ENCODE peak calls at places on chromosome 18, in eight cellular contexts. One of them, this sample, is unnamed.
A peak's percentile ranks its signal among the peaks of the same experiment; 100 is the strongest.

GRCh38 chr18:3450358-3451107 is 561 bp downstream of the TGIF1 start:
- DNase-seq in A549: no peak
- DNase-seq in tibial nerve: peak; percentile 47
- DNase-seq in stomach: peak; percentile 71
- DNase-seq in breast epithelium: peak; percentile 68
- DNase-seq in IMR-90: peak; percentile 73
- DNase-seq in gastrocnemius medialis: peak; percentile 57
- DNase-seq in testis: peak; percentile 80
- DNase-seq in this sample: peak; percentile 60

GRCh38 chr18:22214731-22215528 is 45.5 kb downstream of the GATA6 start:
- DNase-seq in testis: no peak
- DNase-seq in gastrocnemius medialis: no peak
- DNase-seq in breast epithelium: no peak
- DNase-seq in A549: no peak
- DNase-seq in stomach: no peak
- DNase-seq in IMR-90: peak; percentile 57
- DNase-seq in tibial nerve: no peak
- DNase-seq in this sample: no peak

GRCh38 chr18:45588284-45588683 is 27.0 kb upstream of the SLC14A2 start:
- DNase-seq in gastrocnemius medialis: no peak
- DNase-seq in stomach: no peak
- DNase-seq in breast epithelium: no peak
- DNase-seq in IMR-90: peak; percentile 56
- DNase-seq in A549: no peak
- DNase-seq in testis: peak; percentile 43
- DNase-seq in tibial nerve: no peak
- DNase-seq in this sample: no peak

GRCh38 chr18:34729264-34729663 is 19.2 kb downstream of the DTNA start:
- DNase-seq in IMR-90: no peak
- DNase-seq in testis: peak; percentile 14
- DNase-seq in gastrocnemius medialis: no peak
- DNase-seq in A549: peak; percentile 10
- DNase-seq in stomach: no peak
- DNase-seq in tibial nerve: no peak
- DNase-seq in breast epithelium: no peak
- DNase-seq in this sample: no peak

GRCh38 chr18:37230762-37231161 is 334.8 kb downstream of the CELF4 start:
- DNase-seq in gastrocnemius medialis: no peak
- DNase-seq in testis: no peak
- DNase-seq in A549: no peak
- DNase-seq in tibial nerve: no peak
- DNase-seq in stomach: no peak
- DNase-seq in IMR-90: no peak
- DNase-seq in breast epithelium: no peak
- DNase-seq in this sample: no peak

GRCh38 chr18:4353853-4354418 is 101.2 kb downstream of the DLGAP1 start:
- DNase-seq in breast epithelium: no peak
- DNase-seq in stomach: no peak
- DNase-seq in gastrocnemius medialis: no peak
- DNase-seq in tibial nerve: no peak
- DNase-seq in A549: no peak
- DNase-seq in IMR-90: no peak
- DNase-seq in testis: no peak
- DNase-seq in this sample: no peak

GRCh38 chr18:13266208-13267100 is 47.9 kb downstream of the LDLRAD4 start:
- DNase-seq in stomach: no peak
- DNase-seq in testis: no peak
- DNase-seq in IMR-90: no peak
- DNase-seq in breast epithelium: peak; percentile 71
- DNase-seq in tibial nerve: no peak
- DNase-seq in A549: no peak
- DNase-seq in gastrocnemius medialis: no peak
- DNase-seq in this sample: no peak

GRCh38 chr18:54787098-54787497 is 41.2 kb upstream of the RAB27B start:
- DNase-seq in A549: no peak
- DNase-seq in tibial nerve: no peak
- DNase-seq in gastrocnemius medialis: no peak
- DNase-seq in IMR-90: no peak
- DNase-seq in breast epithelium: no peak
- DNase-seq in stomach: peak; percentile 61
- DNase-seq in testis: no peak
- DNase-seq in this sample: no peak

GRCh38 chr18:24128700-24129099 is 10.2 kb upstream of the CABYR start:
- DNase-seq in gastrocnemius medialis: no peak
- DNase-seq in A549: no peak
- DNase-seq in testis: no peak
- DNase-seq in IMR-90: peak; percentile 37
- DNase-seq in tibial nerve: no peak
- DNase-seq in breast epithelium: no peak
- DNase-seq in stomach: no peak
- DNase-seq in this sample: no peak

GRCh38 chr18:53153800-53154199 is 813.8 kb downstream of the DCC start:
- DNase-seq in tibial nerve: no peak
- DNase-seq in stomach: no peak
- DNase-seq in testis: no peak
- DNase-seq in breast epithelium: no peak
- DNase-seq in A549: no peak
- DNase-seq in IMR-90: no peak
- DNase-seq in gastrocnemius medialis: no peak
- DNase-seq in this sample: no peak

GRCh38 chr18:76426738-76427305 is 68.2 kb downstream of the ZNF516 start:
- DNase-seq in testis: peak; percentile 70
- DNase-seq in tibial nerve: no peak
- DNase-seq in breast epithelium: no peak
- DNase-seq in IMR-90: no peak
- DNase-seq in gastrocnemius medialis: no peak
- DNase-seq in A549: peak; percentile 34
- DNase-seq in stomach: peak; percentile 40
- DNase-seq in this sample: peak; percentile 49

GRCh38 chr18:8400193-8400752 is 209.0 kb upstream of the RAB12 start:
- DNase-seq in IMR-90: no peak
- DNase-seq in stomach: no peak
- DNase-seq in A549: no peak
- DNase-seq in breast epithelium: no peak
- DNase-seq in testis: no peak
- DNase-seq in tibial nerve: no peak
- DNase-seq in gastrocnemius medialis: no peak
- DNase-seq in this sample: no peak

GRCh38 chr18:75551071-75551470 is 123.6 kb upstream of the SMIM21 start:
- DNase-seq in tibial nerve: no peak
- DNase-seq in breast epithelium: no peak
- DNase-seq in testis: peak; percentile 23
- DNase-seq in IMR-90: no peak
- DNase-seq in stomach: no peak
- DNase-seq in gastrocnemius medialis: no peak
- DNase-seq in A549: no peak
- DNase-seq in this sample: no peak

GRCh38 chr18:78977627-78978271 is 1.9 kb upstream of the SALL3 start:
- DNase-seq in breast epithelium: no peak
- DNase-seq in stomach: no peak
- DNase-seq in tibial nerve: no peak
- DNase-seq in IMR-90: no peak
- DNase-seq in A549: no peak
- DNase-seq in gastrocnemius medialis: no peak
- DNase-seq in testis: no peak
- DNase-seq in this sample: no peak

GRCh38 chr18:74609535-74609934 is 11.9 kb downstream of the ZNF407 start:
- DNase-seq in tibial nerve: no peak
- DNase-seq in IMR-90: peak; percentile 96
- DNase-seq in A549: no peak
- DNase-seq in gastrocnemius medialis: no peak
- DNase-seq in stomach: no peak
- DNase-seq in testis: no peak
- DNase-seq in breast epithelium: no peak
- DNase-seq in this sample: no peak

GRCh38 chr18:10378688-10379465 is 75.6 kb upstream of the APCDD1 start:
- DNase-seq in gastrocnemius medialis: no peak
- DNase-seq in breast epithelium: no peak
- DNase-seq in testis: no peak
- DNase-seq in tibial nerve: no peak
- DNase-seq in stomach: no peak
- DNase-seq in IMR-90: peak; percentile 78
- DNase-seq in A549: no peak
- DNase-seq in this sample: no peak

GRCh38 chr18:43931439-43931838 is 654.1 kb upstream of the SYT4 start:
- DNase-seq in A549: no peak
- DNase-seq in breast epithelium: no peak
- DNase-seq in stomach: no peak
- DNase-seq in gastrocnemius medialis: peak; percentile 12
- DNase-seq in tibial nerve: no peak
- DNase-seq in testis: no peak
- DNase-seq in IMR-90: no peak
- DNase-seq in this sample: no peak

GRCh38 chr18:43935051-43935412 is 657.7 kb upstream of the SYT4 start:
- DNase-seq in IMR-90: peak; percentile 74
- DNase-seq in stomach: no peak
- DNase-seq in gastrocnemius medialis: no peak
- DNase-seq in testis: no peak
- DNase-seq in A549: no peak
- DNase-seq in tibial nerve: no peak
- DNase-seq in breast epithelium: no peak
- DNase-seq in this sample: no peak

GRCh38 chr18:43934322-43935050 is 657.2 kb upstream of the SYT4 start:
- DNase-seq in breast epithelium: no peak
- DNase-seq in A549: no peak
- DNase-seq in stomach: no peak
- DNase-seq in IMR-90: no peak
- DNase-seq in gastrocnemius medialis: no peak
- DNase-seq in tibial nerve: no peak
- DNase-seq in testis: no peak
- DNase-seq in this sample: no peak

GRCh38 chr18:43932140-43932539 is 654.9 kb upstream of the SYT4 start:
- DNase-seq in gastrocnemius medialis: no peak
- DNase-seq in A549: no peak
- DNase-seq in IMR-90: peak; percentile 13
- DNase-seq in testis: no peak
- DNase-seq in breast epithelium: no peak
- DNase-seq in stomach: no peak
- DNase-seq in tibial nerve: no peak
- DNase-seq in this sample: no peak

GRCh38 chr18:43933177-43933576 is 655.9 kb upstream of the SYT4 start:
- DNase-seq in gastrocnemius medialis: no peak
- DNase-seq in IMR-90: no peak
- DNase-seq in tibial nerve: no peak
- DNase-seq in testis: no peak
- DNase-seq in stomach: no peak
- DNase-seq in breast epithelium: no peak
- DNase-seq in A549: no peak
- DNase-seq in this sample: no peak
- H3K4me1 ChIP-seq in gastrocnemius medialis: no peaks in the 10 kb centered on the region
- H3K4me1 ChIP-seq in IMR-90: peaks cover 5% of the 10 kb centered on the region
- H3K4me1 ChIP-seq in tibial nerve: no peaks in the 10 kb centered on the region
- H3K4me1 ChIP-seq in testis: no peaks in the 10 kb centered on the region
- H3K4me1 ChIP-seq in stomach: no peaks in the 10 kb centered on the region
- H3K4me1 ChIP-seq in breast epithelium: no peaks in the 10 kb centered on the region
- H3K4me1 ChIP-seq in A549: no peaks in the 10 kb centered on the region
- H3K4me1 ChIP-seq in this sample: no peaks in the 10 kb centered on the region

GRCh38 chr18:14935210-14935609 is 187.2 kb downstream of the ANKRD30B start:
- DNase-seq in IMR-90: no peak
- DNase-seq in stomach: no peak
- DNase-seq in testis: no peak
- DNase-seq in A549: no peak
- DNase-seq in breast epithelium: no peak
- DNase-seq in tibial nerve: no peak
- DNase-seq in gastrocnemius medialis: no peak
- DNase-seq in this sample: no peak
- H3K9me3 ChIP-seq in IMR-90: peaks cover 43% of the 10 kb centered on the region
- H3K9me3 ChIP-seq in stomach: no peaks in the 10 kb centered on the region
- H3K9me3 ChIP-seq in testis: no peaks in the 10 kb centered on the region
- H3K9me3 ChIP-seq in A549: no peaks in the 10 kb centered on the region
- H3K9me3 ChIP-seq in breast epithelium: no peaks in the 10 kb centered on the region
- H3K9me3 ChIP-seq in tibial nerve: no peaks in the 10 kb centered on the region
- H3K9me3 ChIP-seq in gastrocnemius medialis: no peaks in the 10 kb centered on the region
- H3K9me3 ChIP-seq in this sample: no peaks in the 10 kb centered on the region

DNA sequence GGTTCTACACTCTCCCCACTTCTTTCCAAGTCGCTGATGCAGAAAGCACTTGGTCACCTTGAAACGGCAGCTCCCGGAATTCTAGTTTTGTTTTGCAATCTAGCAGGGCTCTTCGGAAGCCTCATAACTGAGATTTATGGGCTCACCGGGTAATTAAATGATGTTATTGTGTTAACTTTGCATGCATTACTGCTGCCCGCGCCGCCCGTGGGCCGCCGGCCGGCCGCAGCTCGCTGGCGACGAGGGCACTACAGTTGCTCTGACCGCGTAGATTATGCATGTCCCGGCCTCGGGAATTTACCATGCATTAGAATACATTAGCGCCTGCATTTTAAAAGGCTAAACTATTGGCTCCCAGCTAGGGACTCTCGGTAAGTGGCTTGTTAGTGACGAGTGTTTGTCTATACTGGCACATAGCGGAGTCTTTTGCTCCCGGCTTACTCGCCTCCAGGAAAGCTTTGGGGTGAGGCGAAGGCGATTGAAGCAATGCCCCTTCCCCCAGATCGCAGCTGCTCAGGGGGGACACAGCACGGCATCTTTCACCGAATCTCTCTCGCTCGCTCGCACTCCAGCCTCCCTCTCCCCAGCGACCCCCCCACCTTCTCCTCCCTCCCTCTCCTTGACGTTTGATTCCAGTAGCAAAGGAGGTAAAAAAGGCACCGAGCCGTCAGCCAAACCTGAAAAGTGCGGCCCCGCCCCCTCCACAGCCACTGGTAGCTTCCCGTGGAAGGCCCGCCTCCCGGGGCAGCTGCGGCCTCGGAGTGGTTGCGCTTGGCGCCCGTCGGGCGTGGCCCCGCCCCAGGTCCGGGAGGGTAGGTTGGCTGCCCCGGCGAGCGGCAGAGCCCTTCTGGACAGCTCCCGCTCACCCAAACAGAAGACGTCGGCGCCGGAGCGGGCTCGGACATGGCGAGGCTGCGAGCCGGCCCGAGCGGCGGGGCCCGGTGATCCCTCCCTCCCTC is at the start of gene ONECUT2:
- DNase-seq in tibial nerve: peak; percentile 31
- DNase-seq in testis: peak; percentile 96
- DNase-seq in stomach: peak; percentile 92
- DNase-seq in IMR-90: peak; percentile 85
- DNase-seq in A549: peak; percentile 87
- DNase-seq in breast epithelium: peak; percentile 88
- DNase-seq in gastrocnemius medialis: peak; percentile 53
- DNase-seq in this sample: peak; percentile 85
- TF ChIP-seq POLR2A in tibial nerve: no peak
- TF ChIP-seq POLR2A in testis: no peak
- TF ChIP-seq POLR2A in stomach: no peak
- TF ChIP-seq POLR2A in IMR-90: no peak
- TF ChIP-seq POLR2A in A549: peak; percentile 29
- TF ChIP-seq POLR2A in breast epithelium: no peak
- TF ChIP-seq POLR2A in gastrocnemius medialis: no peak
- TF ChIP-seq POLR2A in this sample: no peak

DNA sequence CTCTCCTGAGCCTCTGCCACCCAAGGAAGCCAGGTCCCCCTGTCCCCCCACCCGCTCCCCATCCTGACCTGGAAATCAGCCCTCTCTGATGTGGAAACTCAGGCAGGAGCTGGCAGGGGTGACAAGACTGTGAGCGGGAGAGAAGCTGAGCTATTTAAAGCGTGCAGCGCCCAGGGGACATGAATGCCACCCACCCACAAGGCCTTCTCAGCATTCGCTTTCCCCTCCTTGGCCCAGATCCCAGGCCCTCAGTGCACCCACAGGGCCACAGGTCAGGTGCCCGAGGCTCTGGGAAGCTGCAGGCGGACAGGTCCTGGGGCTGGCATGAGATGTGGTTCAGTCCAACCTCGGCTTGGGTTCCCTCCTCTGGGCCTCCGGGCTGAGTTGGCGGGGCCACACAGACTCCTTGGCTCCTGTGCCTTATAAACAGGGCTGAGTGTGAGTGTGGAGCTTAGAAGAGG is 168.4 kb downstream of the SMAD7 start:
- DNase-seq in A549: no peak
- DNase-seq in gastrocnemius medialis: peak; percentile 55
- DNase-seq in IMR-90: no peak
- DNase-seq in stomach: no peak
- DNase-seq in tibial nerve: no peak
- DNase-seq in testis: no peak
- DNase-seq in breast epithelium: peak; percentile 36
- DNase-seq in this sample: no peak
- H3K4me1 ChIP-seq in A549: peaks cover under 1% of the 10 kb centered on the region
- H3K4me1 ChIP-seq in gastrocnemius medialis: peaks cover 46% of the 10 kb centered on the region
- H3K4me1 ChIP-seq in IMR-90: peaks cover 38% of the 10 kb centered on the region
- H3K4me1 ChIP-seq in stomach: peaks cover 27% of the 10 kb centered on the region
- H3K4me1 ChIP-seq in tibial nerve: peaks cover 38% of the 10 kb centered on the region
- H3K4me1 ChIP-seq in testis: peaks cover 51% of the 10 kb centered on the region
- H3K4me1 ChIP-seq in breast epithelium: peaks cover 10% of the 10 kb centered on the region
- H3K4me1 ChIP-seq in this sample: peaks cover 8% of the 10 kb centered on the region

This sample was measured in prostate gland.